ENCODE peak calls at places on chromosome 11, in nine cellular contexts. One of them, this sample, is unnamed.

GRCh38 chr11:36363361-36364272 is 67.5 kb downstream of the PRR5L start:
- DNase-seq in epithelial cell of esophagus: peak
- DNase-seq in psoas muscle: no peak
- DNase-seq in OCI-LY7: peak
- DNase-seq in neural crest cell: no peak
- DNase-seq in lower leg skin: no peak
- DNase-seq in kidney epithelial cell: no peak
- DNase-seq in body of pancreas: no peak
- DNase-seq in endothelial cell of umbilical vein: peak
- DNase-seq in this sample: no peak

GRCh38 chr11:128632151-128632791 is 44.9 kb upstream of the ETS1 start:
- DNase-seq in epithelial cell of esophagus: peak
- DNase-seq in psoas muscle: no peak
- DNase-seq in OCI-LY7: peak
- DNase-seq in neural crest cell: peak
- DNase-seq in lower leg skin: no peak
- DNase-seq in kidney epithelial cell: no peak
- DNase-seq in body of pancreas: peak
- DNase-seq in endothelial cell of umbilical vein: peak
- DNase-seq in this sample: no peak

GRCh38 chr11:69148377-69148762 is 7.4 kb upstream of the SMIM38 start:
- DNase-seq in epithelial cell of esophagus: no peak
- DNase-seq in psoas muscle: no peak
- DNase-seq in OCI-LY7: no peak
- DNase-seq in neural crest cell: no peak
- DNase-seq in lower leg skin: no peak
- DNase-seq in kidney epithelial cell: no peak
- DNase-seq in body of pancreas: no peak
- DNase-seq in endothelial cell of umbilical vein: no peak
- DNase-seq in this sample: no peak

GRCh38 chr11:61697093-61697492 is 16.9 kb downstream of the DAGLA start:
- DNase-seq in epithelial cell of esophagus: peak
- DNase-seq in psoas muscle: no peak
- DNase-seq in OCI-LY7: no peak
- DNase-seq in neural crest cell: no peak
- DNase-seq in lower leg skin: no peak
- DNase-seq in kidney epithelial cell: peak
- DNase-seq in body of pancreas: peak
- DNase-seq in endothelial cell of umbilical vein: no peak
- DNase-seq in this sample: no peak

GRCh38 chr11:73393011-73393380 is 16.8 kb downstream of the RELT start:
- DNase-seq in epithelial cell of esophagus: no peak
- DNase-seq in psoas muscle: no peak
- DNase-seq in OCI-LY7: no peak
- DNase-seq in neural crest cell: no peak
- DNase-seq in lower leg skin: no peak
- DNase-seq in kidney epithelial cell: no peak
- DNase-seq in body of pancreas: no peak
- DNase-seq in endothelial cell of umbilical vein: peak
- DNase-seq in this sample: peak

GRCh38 chr11:128052912-128053641 is 534.3 kb downstream of the ETS1 start:
- DNase-seq in epithelial cell of esophagus: peak
- DNase-seq in psoas muscle: no peak
- DNase-seq in OCI-LY7: no peak
- DNase-seq in neural crest cell: no peak
- DNase-seq in lower leg skin: no peak
- DNase-seq in kidney epithelial cell: peak
- DNase-seq in body of pancreas: no peak
- DNase-seq in endothelial cell of umbilical vein: peak
- DNase-seq in this sample: no peak

GRCh38 chr11:78057462-78058055 is 6.1 kb upstream of the THRSP start:
- DNase-seq in epithelial cell of esophagus: no peak
- DNase-seq in psoas muscle: no peak
- DNase-seq in OCI-LY7: no peak
- DNase-seq in neural crest cell: no peak
- DNase-seq in lower leg skin: no peak
- DNase-seq in kidney epithelial cell: no peak
- DNase-seq in body of pancreas: no peak
- DNase-seq in endothelial cell of umbilical vein: no peak
- DNase-seq in this sample: no peak

GRCh38 chr11:30740071-30740470 is 153.9 kb upstream of the MPPED2 start:
- DNase-seq in epithelial cell of esophagus: no peak
- DNase-seq in psoas muscle: no peak
- DNase-seq in OCI-LY7: no peak
- DNase-seq in neural crest cell: no peak
- DNase-seq in lower leg skin: no peak
- DNase-seq in kidney epithelial cell: no peak
- DNase-seq in body of pancreas: no peak
- DNase-seq in endothelial cell of umbilical vein: no peak
- DNase-seq in this sample: no peak

GRCh38 chr11:18564149-18564548 is 24.4 kb downstream of the UEVLD start:
- DNase-seq in epithelial cell of esophagus: no peak
- DNase-seq in psoas muscle: no peak
- DNase-seq in OCI-LY7: no peak
- DNase-seq in neural crest cell: no peak
- DNase-seq in lower leg skin: no peak
- DNase-seq in kidney epithelial cell: no peak
- DNase-seq in body of pancreas: no peak
- DNase-seq in endothelial cell of umbilical vein: no peak
- DNase-seq in this sample: no peak

GRCh38 chr11:102111011-102111786 is 952 bp downstream of the YAP1 start:
- DNase-seq in epithelial cell of esophagus: peak
- DNase-seq in psoas muscle: peak
- DNase-seq in OCI-LY7: no peak
- DNase-seq in neural crest cell: peak
- DNase-seq in lower leg skin: peak
- DNase-seq in kidney epithelial cell: no peak
- DNase-seq in body of pancreas: peak
- DNase-seq in endothelial cell of umbilical vein: peak
- DNase-seq in this sample: peak

GRCh38 chr11:46294365-46295309 is 17.2 kb downstream of the CREB3L1 start:
- DNase-seq in epithelial cell of esophagus: no peak
- DNase-seq in psoas muscle: no peak
- DNase-seq in OCI-LY7: no peak
- DNase-seq in neural crest cell: no peak
- DNase-seq in lower leg skin: no peak
- DNase-seq in kidney epithelial cell: no peak
- DNase-seq in body of pancreas: peak
- DNase-seq in endothelial cell of umbilical vein: no peak
- DNase-seq in this sample: no peak

GRCh38 chr11:103499710-103500340 is 390.6 kb downstream of the DYNC2H1 start:
- DNase-seq in epithelial cell of esophagus: peak
- DNase-seq in psoas muscle: no peak
- DNase-seq in OCI-LY7: no peak
- DNase-seq in neural crest cell: no peak
- DNase-seq in lower leg skin: no peak
- DNase-seq in kidney epithelial cell: no peak
- DNase-seq in body of pancreas: no peak
- DNase-seq in endothelial cell of umbilical vein: no peak
- DNase-seq in this sample: no peak

GRCh38 chr11:33373636-33374035 is 116.5 kb downstream of the HIPK3 start:
- DNase-seq in epithelial cell of esophagus: no peak
- DNase-seq in psoas muscle: no peak
- DNase-seq in OCI-LY7: no peak
- DNase-seq in neural crest cell: no peak
- DNase-seq in lower leg skin: no peak
- DNase-seq in kidney epithelial cell: no peak
- DNase-seq in body of pancreas: no peak
- DNase-seq in endothelial cell of umbilical vein: no peak
- DNase-seq in this sample: no peak

GRCh38 chr11:130237282-130238006 is 77.3 kb downstream of the ZBTB44 start:
- DNase-seq in epithelial cell of esophagus: no peak
- DNase-seq in psoas muscle: no peak
- DNase-seq in OCI-LY7: no peak
- DNase-seq in neural crest cell: no peak
- DNase-seq in lower leg skin: no peak
- DNase-seq in kidney epithelial cell: no peak
- DNase-seq in body of pancreas: no peak
- DNase-seq in endothelial cell of umbilical vein: no peak
- DNase-seq in this sample: no peak

GRCh38 chr11:125290263-125290662 is 125.7 kb downstream of the PKNOX2 start:
- DNase-seq in epithelial cell of esophagus: no peak
- DNase-seq in psoas muscle: no peak
- DNase-seq in OCI-LY7: no peak
- DNase-seq in neural crest cell: no peak
- DNase-seq in lower leg skin: no peak
- DNase-seq in kidney epithelial cell: no peak
- DNase-seq in body of pancreas: no peak
- DNase-seq in endothelial cell of umbilical vein: no peak
- DNase-seq in this sample: no peak

GRCh38 chr11:94501522-94501921 is 7.7 kb downstream of the ANKRD49 start:
- DNase-seq in epithelial cell of esophagus: no peak
- DNase-seq in psoas muscle: no peak
- DNase-seq in OCI-LY7: no peak
- DNase-seq in neural crest cell: no peak
- DNase-seq in lower leg skin: no peak
- DNase-seq in kidney epithelial cell: no peak
- DNase-seq in body of pancreas: no peak
- DNase-seq in endothelial cell of umbilical vein: no peak
- DNase-seq in this sample: no peak
- TF ChIP-seq CTCF in epithelial cell of esophagus: no peak
- TF ChIP-seq CTCF in psoas muscle: no peak
- TF ChIP-seq CTCF in OCI-LY7: peak
- TF ChIP-seq CTCF in neural crest cell: peak
- TF ChIP-seq CTCF in lower leg skin: no peak
- TF ChIP-seq CTCF in kidney epithelial cell: no peak
- TF ChIP-seq CTCF in body of pancreas: no peak
- TF ChIP-seq CTCF in endothelial cell of umbilical vein: no peak
- TF ChIP-seq CTCF in this sample: no peak

GRCh38 chr11:92140021-92140420 is 84.6 kb upstream of the FAT3 start:
- DNase-seq in epithelial cell of esophagus: no peak
- DNase-seq in psoas muscle: no peak
- DNase-seq in OCI-LY7: no peak
- DNase-seq in neural crest cell: no peak
- DNase-seq in lower leg skin: no peak
- DNase-seq in kidney epithelial cell: no peak
- DNase-seq in body of pancreas: no peak
- DNase-seq in endothelial cell of umbilical vein: no peak
- DNase-seq in this sample: no peak
- TF ChIP-seq CTCF in epithelial cell of esophagus: no peak
- TF ChIP-seq CTCF in psoas muscle: no peak
- TF ChIP-seq CTCF in OCI-LY7: no peak
- TF ChIP-seq CTCF in neural crest cell: no peak
- TF ChIP-seq CTCF in lower leg skin: no peak
- TF ChIP-seq CTCF in kidney epithelial cell: no peak
- TF ChIP-seq CTCF in body of pancreas: no peak
- TF ChIP-seq CTCF in endothelial cell of umbilical vein: no peak
- TF ChIP-seq CTCF in this sample: no peak

GRCh38 chr11:58394195-58394594 is 12.5 kb downstream of the OR5B3 start:
- DNase-seq in epithelial cell of esophagus: peak
- DNase-seq in psoas muscle: no peak
- DNase-seq in OCI-LY7: no peak
- DNase-seq in neural crest cell: no peak
- DNase-seq in lower leg skin: no peak
- DNase-seq in kidney epithelial cell: peak
- DNase-seq in body of pancreas: no peak
- DNase-seq in endothelial cell of umbilical vein: peak
- DNase-seq in this sample: no peak

GRCh38 chr11:58395581-58395980 is 11.1 kb downstream of the OR5B3 start:
- DNase-seq in epithelial cell of esophagus: no peak
- DNase-seq in psoas muscle: no peak
- DNase-seq in OCI-LY7: no peak
- DNase-seq in neural crest cell: no peak
- DNase-seq in lower leg skin: no peak
- DNase-seq in kidney epithelial cell: no peak
- DNase-seq in body of pancreas: no peak
- DNase-seq in endothelial cell of umbilical vein: no peak
- DNase-seq in this sample: no peak

GRCh38 chr11:58390551-58391063 is 16.1 kb downstream of the OR5B3 start:
- DNase-seq in epithelial cell of esophagus: no peak
- DNase-seq in psoas muscle: no peak
- DNase-seq in OCI-LY7: no peak
- DNase-seq in neural crest cell: no peak
- DNase-seq in lower leg skin: no peak
- DNase-seq in kidney epithelial cell: no peak
- DNase-seq in body of pancreas: no peak
- DNase-seq in endothelial cell of umbilical vein: no peak
- DNase-seq in this sample: no peak

GRCh38 chr11:58391879-58392278 is 14.8 kb downstream of the OR5B3 start:
- DNase-seq in epithelial cell of esophagus: peak
- DNase-seq in psoas muscle: no peak
- DNase-seq in OCI-LY7: no peak
- DNase-seq in neural crest cell: no peak
- DNase-seq in lower leg skin: no peak
- DNase-seq in kidney epithelial cell: no peak
- DNase-seq in body of pancreas: no peak
- DNase-seq in endothelial cell of umbilical vein: no peak
- DNase-seq in this sample: no peak

GRCh38 chr11:58392741-58393140 is 13.9 kb downstream of the OR5B3 start:
- DNase-seq in epithelial cell of esophagus: peak
- DNase-seq in psoas muscle: no peak
- DNase-seq in OCI-LY7: no peak
- DNase-seq in neural crest cell: no peak
- DNase-seq in lower leg skin: no peak
- DNase-seq in kidney epithelial cell: no peak
- DNase-seq in body of pancreas: no peak
- DNase-seq in endothelial cell of umbilical vein: peak
- DNase-seq in this sample: no peak
- TF ChIP-seq CTCF in epithelial cell of esophagus: no peak
- TF ChIP-seq CTCF in psoas muscle: no peak
- TF ChIP-seq CTCF in OCI-LY7: no peak
- TF ChIP-seq CTCF in neural crest cell: no peak
- TF ChIP-seq CTCF in lower leg skin: no peak
- TF ChIP-seq CTCF in kidney epithelial cell: no peak
- TF ChIP-seq CTCF in body of pancreas: no peak
- TF ChIP-seq CTCF in endothelial cell of umbilical vein: no peak
- TF ChIP-seq CTCF in this sample: no peak

GRCh38 chr11:34636127-34636526 is 15.2 kb downstream of the EHF start:
- DNase-seq in epithelial cell of esophagus: peak
- DNase-seq in psoas muscle: no peak
- DNase-seq in OCI-LY7: no peak
- DNase-seq in neural crest cell: no peak
- DNase-seq in lower leg skin: no peak
- DNase-seq in kidney epithelial cell: no peak
- DNase-seq in body of pancreas: no peak
- DNase-seq in endothelial cell of umbilical vein: no peak
- DNase-seq in this sample: no peak

GRCh38 chr11:34631737-34632104 is 10.8 kb downstream of the EHF start:
- DNase-seq in epithelial cell of esophagus: no peak
- DNase-seq in psoas muscle: no peak
- DNase-seq in OCI-LY7: no peak
- DNase-seq in neural crest cell: no peak
- DNase-seq in lower leg skin: no peak
- DNase-seq in kidney epithelial cell: no peak
- DNase-seq in body of pancreas: peak
- DNase-seq in endothelial cell of umbilical vein: no peak
- DNase-seq in this sample: no peak

GRCh38 chr11:34632105-34632780 is 11.3 kb downstream of the EHF start:
- DNase-seq in epithelial cell of esophagus: no peak
- DNase-seq in psoas muscle: peak
- DNase-seq in OCI-LY7: no peak
- DNase-seq in neural crest cell: no peak
- DNase-seq in lower leg skin: no peak
- DNase-seq in kidney epithelial cell: no peak
- DNase-seq in body of pancreas: peak
- DNase-seq in endothelial cell of umbilical vein: no peak
- DNase-seq in this sample: peak

GRCh38 chr11:34633640-34633989 is 12.7 kb downstream of the EHF start:
- DNase-seq in epithelial cell of esophagus: no peak
- DNase-seq in psoas muscle: no peak
- DNase-seq in OCI-LY7: no peak
- DNase-seq in neural crest cell: no peak
- DNase-seq in lower leg skin: no peak
- DNase-seq in kidney epithelial cell: no peak
- DNase-seq in body of pancreas: no peak
- DNase-seq in endothelial cell of umbilical vein: no peak
- DNase-seq in this sample: no peak

GRCh38 chr11:34633990-34634725 is 13.3 kb downstream of the EHF start:
- DNase-seq in epithelial cell of esophagus: peak
- DNase-seq in psoas muscle: no peak
- DNase-seq in OCI-LY7: peak
- DNase-seq in neural crest cell: no peak
- DNase-seq in lower leg skin: no peak
- DNase-seq in kidney epithelial cell: no peak
- DNase-seq in body of pancreas: peak
- DNase-seq in endothelial cell of umbilical vein: no peak
- DNase-seq in this sample: no peak
- TF ChIP-seq CTCF in epithelial cell of esophagus: peak
- TF ChIP-seq CTCF in psoas muscle: no peak
- TF ChIP-seq CTCF in OCI-LY7: no peak
- TF ChIP-seq CTCF in neural crest cell: peak
- TF ChIP-seq CTCF in lower leg skin: no peak
- TF ChIP-seq CTCF in kidney epithelial cell: no peak
- TF ChIP-seq CTCF in body of pancreas: peak
- TF ChIP-seq CTCF in endothelial cell of umbilical vein: no peak
- TF ChIP-seq CTCF in this sample: no peak

This sample was measured in heart left ventricle.